ENCODE peak calls at places on chromosomes 3 and 15, in seven cellular contexts. D, M, H, I, B, V and A are unnamed samples.

GRCh38 chr15:81163961-81164800 is 30.1 kb downstream of the CFAP161 start:
- DNase-seq in H (no peak), D (no peak), I (no peak), M (no peak), B (no peak), V (no peak), A (peak)

GRCh38 chr15:90031231-90031791 is 30.2 kb downstream of the ZNF710 start:
- DNase-seq in B (peak), H (no peak), D (no peak), M (no peak), V (peak), I (no peak), A (peak)

GRCh38 chr15:55820043-55820442 is 77.1 kb upstream of the PRTG start:
- DNase-seq in B (no peak), V (no peak), D (no peak), H (no peak), M (no peak), I (no peak), A (no peak)

GRCh38 chr15:38201714-38202113 is 50.9 kb upstream of the SPRED1 start:
- DNase-seq in D (no peak), H (no peak), B (no peak), V (no peak), M (no peak), I (no peak), A (no peak)

GRCh38 chr3:31246293-31247062 is 286.2 kb upstream of the STT3B start:
- DNase-seq in H (no peak), I (no peak), V (no peak), B (no peak), D (no peak), M (no peak), A (no peak)

GRCh38 chr3:146498002-146498736 is 28.8 kb upstream of the PLSCR2 start:
- DNase-seq in M (no peak), I (no peak), D (peak), H (no peak), V (no peak), B (no peak), A (no peak)

GRCh38 chr3:134143828-134144390 is 106.8 kb downstream of the RYK start:
- DNase-seq in H (no peak), V (no peak), D (no peak), B (no peak), I (no peak), M (no peak), A (no peak)

GRCh38 chr3:196789773-196790419 is 50.2 kb downstream of the PAK2 start:
- DNase-seq in M (no peak), D (no peak), B (no peak), I (no peak), H (no peak), V (no peak), A (no peak)

GRCh38 chr15:25763206-25763880 is 99.8 kb downstream of the ATP10A start:
- DNase-seq in D (no peak), I (no peak), B (no peak), H (no peak), V (no peak), M (no peak), A (no peak)

GRCh38 chr15:39358441-39359041 is 222.3 kb upstream of the THBS1 start:
- DNase-seq in B (peak), I (no peak), H (peak), D (no peak), M (no peak), V (no peak), A (peak)

GRCh38 chr3:45154641-45155147 is 8.5 kb upstream of the CDCP1 start:
- DNase-seq in B (peak), D (no peak), H (no peak), M (no peak), V (no peak), I (no peak), A (no peak)

GRCh38 chr3:188272481-188273372 is 118.8 kb downstream of the LPP start:
- DNase-seq in B (peak), V (peak), I (no peak), H (no peak), D (no peak), M (no peak), A (peak)

GRCh38 chr3:197302696-197303341 is 4.4 kb upstream of the DLG1 start:
- DNase-seq in M (no peak), V (no peak), H (no peak), D (no peak), I (no peak), B (peak), A (peak)

GRCh38 chr3:178880274-178880673 is 191.3 kb downstream of the ZMAT3 start:
- DNase-seq in H (no peak), V (no peak), M (no peak), D (no peak), B (no peak), I (no peak), A (no peak)

GRCh38 chr3:72388117-72388516 is 460.1 kb downstream of the SHQ1 start:
- DNase-seq in D (no peak), M (no peak), B (no peak), I (no peak), H (peak), V (no peak), A (no peak)

GRCh38 chr3:13025778-13026518 is 47.3 kb downstream of the IQSEC1 start:
- DNase-seq in D (no peak), I (no peak), V (no peak), M (no peak), H (peak), B (no peak), A (no peak)

GRCh38 chr3:4418156-4418555 is 48.9 kb downstream of the SUMF1 start:
- DNase-seq in H (no peak), D (peak), I (no peak), M (no peak), B (no peak), V (no peak), A (no peak)

GRCh38 chr15:99170476-99171065 is 65.7 kb downstream of the SYNM start:
- DNase-seq in D (no peak), V (no peak), B (no peak), H (no peak), I (no peak), M (no peak), A (no peak)

GRCh38 chr3:122774564-122774963 is 19.1 kb downstream of the HSPBAP1 start:
- DNase-seq in M (no peak), I (no peak), B (peak), V (no peak), H (no peak), D (no peak), A (peak)

GRCh38 chr3:37387462-37387861 is 213.1 kb upstream of the LRRFIP2 start:
- DNase-seq in V (no peak), D (no peak), I (no peak), B (no peak), H (no peak), M (no peak), A (no peak)

GRCh38 chr3:155889212-155889611 is 18.8 kb downstream of the GMPS start:
- DNase-seq in V (no peak), B (no peak), I (no peak), D (no peak), M (no peak), H (no peak), A (no peak)

GRCh38 chr15:88878720-88879184 is 16.6 kb downstream of the HAPLN3 start:
- DNase-seq in H (peak), V (peak), D (peak), B (peak), I (peak), M (peak), A (no peak)

GRCh38 chr15:25469377-25469776 is 30.6 kb upstream of the UBE3A start:
- DNase-seq in H (no peak), M (no peak), B (no peak), V (peak), D (no peak), I (no peak), A (peak)

GRCh38 chr3:138463724-138464489 is 29.5 kb downstream of the ESYT3 start:
- DNase-seq in H (no peak), D (no peak), V (no peak), I (no peak), B (no peak), M (no peak), A (no peak)

GRCh38 chr3:82030932-82031331 is 269.5 kb upstream of the GBE1 start:
- DNase-seq in V (no peak), B (no peak), D (no peak), H (no peak), M (no peak), I (no peak), A (no peak)

GRCh38 chr3:148816971-148817519 is 10.6 kb upstream of the CPB1 start:
- DNase-seq in H (no peak), D (no peak), I (no peak), B (no peak), V (no peak), M (no peak), A (no peak)

GRCh38 chr3:50122071-50122470 is 33.1 kb upstream of the SEMA3F start:
- DNase-seq in I (no peak), D (no peak), B (peak), M (no peak), V (no peak), H (no peak), A (no peak)

GRCh38 chr3:141738636-141739363 is 702 bp downstream of the RNF7 start:
- DNase-seq in B (peak), H (no peak), M (no peak), I (no peak), V (peak), D (peak), A (peak)

GRCh38 chr3:25362118-25362517 is 65.9 kb upstream of the RARB start:
- DNase-seq in M (no peak), I (no peak), V (no peak), D (no peak), H (peak), B (no peak), A (no peak)

GRCh38 chr3:122298239-122298638 is 26.8 kb upstream of the CSTA start:
- DNase-seq in B (no peak), V (no peak), D (peak), I (no peak), H (no peak), M (no peak), A (no peak)

GRCh38 chr3:38031022-38031994 is 1.9 kb upstream of the PLCD1 start:
- DNase-seq in D (peak), M (no peak), V (no peak), B (peak), I (no peak), H (no peak), A (no peak)

GRCh38 chr3:30586091-30586805 is 20.2 kb upstream of the TGFBR2 start:
- DNase-seq in V (no peak), H (no peak), D (no peak), M (no peak), B (peak), I (no peak), A (no peak)

GRCh38 chr15:88036154-88036839 is 220.2 kb downstream of the NTRK3 start:
- DNase-seq in I (peak), D (no peak), M (no peak), B (no peak), V (no peak), H (no peak), A (no peak)

GRCh38 chr3:55305714-55306485 is 181.2 kb downstream of the WNT5A start:
- DNase-seq in B (no peak), D (no peak), V (no peak), H (no peak), M (no peak), I (no peak), A (peak)

GRCh38 chr3:33152363-33153360 is 38.8 kb downstream of the CRTAP start:
- DNase-seq in B (peak), D (no peak), M (no peak), V (no peak), H (no peak), I (no peak), A (no peak)

GRCh38 chr15:69748131-69748530 is 295.5 kb downstream of the RPLP1 start:
- DNase-seq in H (no peak), D (no peak), V (no peak), B (no peak), I (no peak), M (no peak), A (no peak)

GRCh38 chr15:100897873-100898490 is 18.4 kb downstream of the ALDH1A3 start:
- DNase-seq in I (no peak), H (peak), M (no peak), V (no peak), D (no peak), B (no peak), A (no peak)

GRCh38 chr3:120770891-120771290 is 28.3 kb downstream of the GTF2E1 start:
- DNase-seq in H (no peak), D (no peak), M (no peak), B (no peak), V (no peak), I (no peak), A (no peak)